ENCODE peak calls at places on chromosomes 4 and X, in four cellular contexts. One of them, this sample, is unnamed.

GRCh38 chrX:107935200-107935599 is 47.0 kb downstream of the TEX13B start:
- DNase-seq in T-helper 1 cell: no peak
- DNase-seq in NCI-H1105: no peak
- DNase-seq in heart right ventricle: no peak
- DNase-seq in this sample: no peak

GRCh38 chr4:56129431-56129861 is 180.7 kb downstream of the CEP135 start:
- DNase-seq in NCI-H1105: no peak
- DNase-seq in T-helper 1 cell: no peak
- DNase-seq in heart right ventricle: no peak
- DNase-seq in this sample: no peak

GRCh38 chr4:6596948-6597347 is 22.0 kb downstream of the MAN2B2 start:
- DNase-seq in heart right ventricle: no peak
- DNase-seq in T-helper 1 cell: no peak
- DNase-seq in NCI-H1105: no peak
- DNase-seq in this sample: no peak

GRCh38 chr4:185256444-185256843 is 47.0 kb downstream of the SNX25 start:
- DNase-seq in T-helper 1 cell: no peak
- DNase-seq in NCI-H1105: no peak
- DNase-seq in heart right ventricle: no peak
- DNase-seq in this sample: no peak

GRCh38 chr4:55547461-55547770 is 707 bp upstream of the CLOCK start:
- DNase-seq in NCI-H1105: no peak
- DNase-seq in T-helper 1 cell: no peak
- DNase-seq in heart right ventricle: peak; percentile 43
- DNase-seq in this sample: no peak

GRCh38 chr4:130080872-130081451 is 985.0 kb downstream of the C4orf33 start:
- DNase-seq in heart right ventricle: no peak
- DNase-seq in NCI-H1105: no peak
- DNase-seq in T-helper 1 cell: no peak
- DNase-seq in this sample: peak; percentile 16

GRCh38 chrX:18985186-18985435 is 1.2 kb upstream of the PHKA2 start:
- DNase-seq in NCI-H1105: no peak
- DNase-seq in T-helper 1 cell: no peak
- DNase-seq in heart right ventricle: no peak
- DNase-seq in this sample: no peak

GRCh38 chr4:67087897-67088296 is 457.4 kb downstream of the CENPC start:
- DNase-seq in T-helper 1 cell: peak; percentile 2
- DNase-seq in NCI-H1105: no peak
- DNase-seq in heart right ventricle: no peak
- DNase-seq in this sample: peak; percentile 24

GRCh38 chr4:104967034-104967401 is 179.7 kb upstream of the TET2 start:
- DNase-seq in T-helper 1 cell: no peak
- DNase-seq in NCI-H1105: peak; percentile 13
- DNase-seq in heart right ventricle: no peak
- DNase-seq in this sample: no peak

GRCh38 chr4:154313004-154313587 is 178.5 kb downstream of the DCHS2 start:
- DNase-seq in T-helper 1 cell: no peak
- DNase-seq in heart right ventricle: no peak
- DNase-seq in NCI-H1105: no peak
- DNase-seq in this sample: no peak

GRCh38 chrX:80648023-80648422 is 161.7 kb downstream of the BRWD3 start:
- DNase-seq in NCI-H1105: no peak
- DNase-seq in heart right ventricle: no peak
- DNase-seq in T-helper 1 cell: no peak
- DNase-seq in this sample: no peak

GRCh38 chr4:124415206-124415605 is 297.3 kb downstream of the ANKRD50 start:
- DNase-seq in NCI-H1105: no peak
- DNase-seq in T-helper 1 cell: no peak
- DNase-seq in heart right ventricle: no peak
- DNase-seq in this sample: no peak

GRCh38 chr4:62232755-62233280 is 1032.7 kb downstream of the ADGRL3 start:
- DNase-seq in heart right ventricle: no peak
- DNase-seq in T-helper 1 cell: no peak
- DNase-seq in NCI-H1105: no peak
- DNase-seq in this sample: no peak

This sample was measured in pancreas.